ENCODE peak calls at places on chromosome 6, in five cellular contexts. O is gastroesophageal sphincter, B is pancreas, H is right cardiac atrium, G is PC-3. E is an unnamed sample.
A peak's percentile ranks its signal among the peaks of the same experiment; 100 is the strongest.

GRCh38 chr6:44701637-44702101 is 314.2 kb downstream of the CDC5L start:
- ATAC-seq in B (no peak), O (no peak), H (no peak), G (no peak), E (no peak)

GRCh38 chr6:127879685-127880084 is 21.2 kb downstream of the THEMIS start:
- ATAC-seq in O (no peak), G (no peak), H (peak; percentile 22), B (no peak), E (no peak)

GRCh38 chr6:18963439-18963838 is 576.3 kb downstream of the RNF144B start:
- ATAC-seq in O (no peak), H (no peak), G (no peak), B (no peak), E (no peak)

GRCh38 chr6:137883400-137883888 is 16.4 kb downstream of the TNFAIP3 start:
- ATAC-seq in B (peak; percentile 58), O (no peak), G (no peak), H (peak; percentile 59), E (no peak)

GRCh38 chr6:162442675-162443074 is 284.9 kb downstream of the PRKN start:
- ATAC-seq in H (peak; percentile 83), B (peak; percentile 60), O (no peak), G (no peak), E (no peak)

GRCh38 chr6:16901777-16902176 is 140.5 kb upstream of the ATXN1 start:
- ATAC-seq in B (peak; percentile 88), G (peak; percentile 79), H (peak; percentile 85), O (peak; percentile 51), E (no peak)

GRCh38 chr6:132491303-132491702 is 21.6 kb downstream of the STX7 start:
- ATAC-seq in G (no peak), H (peak; percentile 45), O (no peak), B (peak; percentile 15), E (no peak)

GRCh38 chr6:91781946-91782345 is 1195.1 kb upstream of the MAP3K7 start:
- ATAC-seq in O (no peak), B (no peak), H (no peak), G (no peak), E (no peak)

GRCh38 chr6:62615366-62616015 is 329.5 kb upstream of the KHDRBS2 start:
- ATAC-seq in O (no peak), G (no peak), H (no peak), B (no peak), E (no peak)

GRCh38 chr6:79538481-79538971 is 1.3 kb upstream of the LCA5 start:
- ATAC-seq in B (no peak), O (no peak), G (no peak), H (no peak), E (no peak)

GRCh38 chr6:99412065-99412464 is 13.0 kb downstream of the PNISR start:
- ATAC-seq in G (no peak), H (no peak), B (no peak), O (no peak), E (no peak)

E was measured in esophagus mucosa.